ENCODE peak calls at places on chromosomes 2 and 18, in seven cellular contexts. B, G, W, M, D, J and Q are unnamed samples.

GRCh38 chr18:56973487-56973886 is 173.4 kb upstream of the BOD1L2 start:
- DNase-seq in B (peak; percentile 30), D (no peak), M (no peak), W (no peak), J (no peak), G (no peak), Q (no peak)

GRCh38 chr2:153872311-153873061 is 764 bp downstream of the GALNT13 start:
- DNase-seq in M (peak; percentile 15), D (no peak), B (no peak), W (no peak), G (peak; percentile 14), J (no peak), Q (no peak)

GRCh38 chr2:27390822-27391679 is 10.5 kb upstream of the ZNF513 start:
- DNase-seq in J (no peak), B (no peak), M (no peak), G (no peak), W (no peak), D (no peak), Q (no peak)

GRCh38 chr2:74464406-74464805 is 776 bp downstream of the MOGS start:
- DNase-seq in J (no peak), D (no peak), W (no peak), M (no peak), G (no peak), B (no peak), Q (no peak)

GRCh38 chr2:112787294-112787693 is 3.0 kb upstream of the IL1A start:
- DNase-seq in D (no peak), M (no peak), B (no peak), G (no peak), W (no peak), J (no peak), Q (no peak)

GRCh38 chr2:134782792-134783191 is 55.6 kb upstream of the ACMSD start:
- DNase-seq in G (peak; percentile 18), B (peak; percentile 6), J (no peak), D (no peak), W (no peak), M (peak; percentile 19), Q (no peak)

GRCh38 chr2:207162319-207162718 is 3.4 kb downstream of the KLF7 start:
- DNase-seq in G (no peak), D (no peak), J (no peak), M (no peak), W (no peak), B (no peak), Q (no peak)

GRCh38 chr2:175187378-175187777 is 5.9 kb upstream of the ATP5MC3 start:
- DNase-seq in M (peak; percentile 25), D (no peak), W (no peak), G (no peak), B (peak; percentile 11), J (no peak), Q (no peak)

GRCh38 chr2:173652311-173652710 is 297.6 kb downstream of the CDCA7 start:
- DNase-seq in D (no peak), W (no peak), B (peak; percentile 93), J (no peak), M (no peak), G (no peak), Q (no peak)

GRCh38 chr2:224775638-224776037 is 59.5 kb upstream of the CCDC195 start:
- DNase-seq in D (no peak), J (no peak), G (no peak), B (no peak), W (no peak), M (no peak), Q (no peak)

GRCh38 chr18:46282177-46282570 is 178.0 kb downstream of the HAUS1 start:
- DNase-seq in B (no peak), G (no peak), W (no peak), D (no peak), J (no peak), M (no peak), Q (no peak)

GRCh38 chr2:68767996-68768395 is 33.4 kb downstream of the ARHGAP25 start:
- DNase-seq in B (no peak), W (no peak), J (no peak), G (no peak), M (no peak), D (no peak), Q (no peak)

GRCh38 chr2:18119883-18120282 is 241.4 kb downstream of the KCNS3 start:
- DNase-seq in M (no peak), B (peak; percentile 65), J (no peak), G (peak; percentile 33), W (no peak), D (no peak), Q (no peak)

GRCh38 chr18:27164905-27165304 is 20.2 kb downstream of the CHST9 start:
- DNase-seq in B (no peak), D (no peak), J (no peak), W (no peak), G (no peak), M (no peak), Q (no peak)

GRCh38 chr18:29377346-29377745 is 1200.4 kb upstream of the CDH2 start:
- DNase-seq in B (no peak), D (no peak), G (no peak), J (no peak), M (no peak), W (no peak), Q (no peak)

GRCh38 chr18:41524674-41525470 is 430.2 kb upstream of the PIK3C3 start:
- DNase-seq in M (peak; percentile 18), W (no peak), B (no peak), J (no peak), D (no peak), G (no peak), Q (no peak)

GRCh38 chr18:58370662-58371061 is 258.2 kb downstream of the ALPK2 start:
- DNase-seq in B (no peak), J (no peak), M (no peak), W (no peak), D (no peak), G (no peak), Q (no peak)
- H3K36me3 ChIP-seq in B (peaks cover 6% of the 10 kb centered on the region), J (no peaks in the 10 kb centered on the region), M (peaks cover 9% of the 10 kb centered on the region), W (peaks cover 2% of the 10 kb centered on the region), D (no peaks in the 10 kb centered on the region), G (peaks cover 29% of the 10 kb centered on the region), Q (peaks cover 98% of the 10 kb centered on the region)

GRCh38 chr2:57617327-57617726 is 429.3 kb upstream of the VRK2 start:
- DNase-seq in G (no peak), M (no peak), W (no peak), J (no peak), D (no peak), B (no peak), Q (no peak)

GRCh38 chr2:57614988-57615387 is 431.6 kb upstream of the VRK2 start:
- DNase-seq in W (no peak), G (no peak), D (no peak), M (no peak), J (no peak), B (no peak), Q (no peak)

GRCh38 chr2:57621984-57622383 is 424.6 kb upstream of the VRK2 start:
- DNase-seq in D (no peak), B (no peak), J (no peak), W (no peak), G (no peak), M (no peak), Q (no peak)

DNA sequence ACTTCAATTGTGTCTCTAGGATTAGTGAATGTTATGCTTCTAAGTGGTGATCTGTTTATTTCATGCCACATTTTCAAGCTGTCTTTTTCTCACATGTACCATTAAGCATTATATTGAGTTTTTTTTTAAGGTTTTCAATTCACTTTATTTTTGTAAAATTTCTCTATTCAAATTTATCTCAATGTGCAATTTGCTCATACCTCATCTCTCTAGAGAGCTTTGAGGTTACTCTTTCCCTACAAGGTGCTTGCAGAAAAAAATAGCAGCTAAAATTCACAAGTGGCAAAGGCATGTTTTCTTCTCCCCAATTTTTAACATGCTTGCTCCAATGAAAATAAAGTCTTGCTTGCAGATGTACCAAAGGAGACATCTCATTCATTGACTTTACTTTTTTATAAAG is 430.4 kb upstream of the VRK2 start:
- DNase-seq in G (no peak), B (no peak), M (no peak), D (no peak), W (no peak), J (no peak), Q (no peak)
- H3K36me3 ChIP-seq in G (no peaks in the 10 kb centered on the region), B (no peaks in the 10 kb centered on the region), M (no peaks in the 10 kb centered on the region), D (no peaks in the 10 kb centered on the region), W (no peaks in the 10 kb centered on the region), J (no peaks in the 10 kb centered on the region), Q (no peaks in the 10 kb centered on the region)

DNA sequence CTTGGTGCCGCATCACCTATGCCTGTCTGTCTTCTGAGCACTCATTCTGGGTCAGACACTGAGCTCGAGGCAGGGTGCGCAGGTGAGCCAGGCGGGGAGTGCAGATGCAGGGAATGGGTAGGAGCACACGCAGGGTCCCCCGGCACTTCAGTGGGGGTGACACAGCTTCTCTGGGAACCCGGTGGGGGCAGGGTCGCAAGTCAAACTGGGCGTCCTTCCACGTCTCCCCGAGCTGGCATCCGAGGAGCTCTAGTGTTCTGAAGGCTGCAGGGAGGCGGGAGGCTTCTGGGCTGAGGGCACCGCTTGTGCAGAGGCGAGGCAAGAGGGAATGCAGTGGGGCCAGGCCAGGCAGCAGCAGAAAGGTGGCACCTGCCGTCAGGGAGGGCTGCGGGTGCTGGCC is 86.0 kb downstream of the DGKD start:
- DNase-seq in M (no peak), B (no peak), D (no peak), W (no peak), J (peak; percentile 26), G (no peak), Q (no peak)
- H3K36me3 ChIP-seq in M (peaks cover 3% of the 10 kb centered on the region), B (peaks cover 27% of the 10 kb centered on the region), D (peaks cover 50% of the 10 kb centered on the region), W (peaks cover 65% of the 10 kb centered on the region), J (peaks cover 60% of the 10 kb centered on the region), G (peaks cover 4% of the 10 kb centered on the region), Q (peaks cover 63% of the 10 kb centered on the region)

GRCh38 chr18:9117980-9118841 is 15.7 kb downstream of the NDUFV2 start:
- DNase-seq in M (no peak), W (no peak), J (no peak), B (no peak), G (no peak), D (no peak), Q (no peak)

GRCh38 chr18:9115984-9116383 is 13.5 kb downstream of the NDUFV2 start:
- DNase-seq in J (no peak), M (no peak), W (no peak), G (no peak), B (no peak), D (no peak), Q (no peak)

GRCh38 chr18:9109523-9109922 is 7.0 kb downstream of the NDUFV2 start:
- DNase-seq in G (no peak), B (peak; percentile 61), D (no peak), J (no peak), M (no peak), W (no peak), Q (no peak)

GRCh38 chr18:9108911-9109310 is 6.4 kb downstream of the NDUFV2 start:
- DNase-seq in J (no peak), G (no peak), D (no peak), M (no peak), W (no peak), B (no peak), Q (no peak)

DNA sequence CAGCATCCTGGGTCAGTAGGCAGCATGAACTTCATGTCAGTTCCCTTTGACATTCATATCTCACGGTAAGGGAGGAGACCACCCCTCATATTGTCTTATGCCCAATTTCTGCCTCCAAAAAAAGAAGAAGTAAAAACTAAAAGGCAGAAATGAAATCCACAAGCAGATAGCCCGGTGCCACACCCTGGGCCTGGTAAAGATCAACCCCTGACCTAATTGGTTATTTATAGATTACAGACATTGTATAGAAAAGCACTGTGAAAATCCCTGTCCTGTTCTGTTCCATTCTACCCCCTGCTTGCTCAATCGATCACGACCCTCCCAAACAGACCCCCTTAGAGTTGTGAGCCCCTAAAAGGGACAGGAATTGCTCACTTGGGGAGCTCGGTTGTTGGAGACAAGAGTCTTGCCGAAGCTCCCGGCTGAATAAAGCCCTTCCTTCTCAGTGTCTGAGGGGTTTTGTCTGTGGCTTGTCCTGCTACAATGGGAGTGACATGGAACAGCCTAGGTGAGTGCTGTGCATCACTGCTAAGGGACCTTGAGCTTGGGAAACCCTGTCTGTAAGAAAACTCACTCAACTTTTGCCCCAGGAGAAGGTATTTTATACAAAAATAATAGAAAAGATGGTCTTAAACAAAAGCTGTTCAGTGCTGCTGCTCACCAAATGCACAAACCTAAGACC is 11.1 kb downstream of the NDUFV2 start:
- DNase-seq in D (no peak), J (no peak), B (no peak), G (no peak), M (no peak), W (no peak), Q (no peak)
- H3K36me3 ChIP-seq in D (no peaks in the 10 kb centered on the region), J (no peaks in the 10 kb centered on the region), B (peaks cover 3% of the 10 kb centered on the region), G (no peaks in the 10 kb centered on the region), M (no peaks in the 10 kb centered on the region), W (no peaks in the 10 kb centered on the region), Q (no peaks in the 10 kb centered on the region)